ENCODE peak calls at places on chromosomes 13 and 19, in seven cellular contexts. C, M, Q, W, J, E and U are unnamed samples.
A peak's percentile ranks its signal among the peaks of the same experiment; 100 is the strongest.

GRCh38 chr19:778910-779653 is 18.2 kb upstream of the PTBP1 start:
- DNase-seq in C (no peak), M (no peak), Q (peak; percentile 89), W (peak; percentile 93), J (no peak), E (no peak), U (no peak)

GRCh38 chr13:33446821-33447481 is 161.4 kb upstream of the STARD13 start:
- DNase-seq in C (no peak), M (no peak), Q (no peak), W (no peak), J (no peak), E (no peak), U (no peak)

GRCh38 chr19:37778613-37779138 is 710 bp downstream of the ZNF573 start:
- DNase-seq in C (peak; percentile 35), M (no peak), Q (no peak), W (no peak), J (no peak), E (no peak), U (no peak)

GRCh38 chr19:3336680-3337523 is 29.5 kb upstream of the NFIC start:
- DNase-seq in C (no peak), M (no peak), Q (peak; percentile 68), W (no peak), J (peak; percentile 69), E (peak; percentile 95), U (no peak)

GRCh38 chr19:1027020-1027952 is 878 bp downstream of the CNN2 start:
- DNase-seq in C (peak; percentile 55), M (no peak), Q (no peak), W (no peak), J (no peak), E (no peak), U (peak; percentile 68)

GRCh38 chr13:109892101-109892500 is 105.7 kb upstream of the IRS2 start:
- DNase-seq in C (no peak), M (no peak), Q (no peak), W (peak; percentile 57), J (no peak), E (no peak), U (no peak)

GRCh38 chr13:94217370-94217769 is 262.1 kb downstream of the DCT start:
- DNase-seq in C (no peak), M (no peak), Q (no peak), W (no peak), J (no peak), E (no peak), U (no peak)

GRCh38 chr13:93724187-93724586 is 497.6 kb downstream of the GPC6 start:
- DNase-seq in C (no peak), M (no peak), Q (no peak), W (no peak), J (no peak), E (no peak), U (no peak)

GRCh38 chr13:109840201-109840892 is 54.0 kb upstream of the IRS2 start:
- DNase-seq in C (peak; percentile 91), M (no peak), Q (peak; percentile 71), W (peak; percentile 85), J (no peak), E (no peak), U (peak; percentile 37)

GRCh38 chr19:38049105-38049649 is 142.2 kb downstream of the SIPA1L3 start:
- DNase-seq in C (no peak), M (peak; percentile 57), Q (peak; percentile 68), W (no peak), J (no peak), E (no peak), U (no peak)

GRCh38 chr19:48154003-48154402 is 16.1 kb downstream of the LIG1 start:
- DNase-seq in C (no peak), M (no peak), Q (no peak), W (no peak), J (no peak), E (peak; percentile 34), U (no peak)

GRCh38 chr19:41384351-41384750 is 8.0 kb downstream of the TMEM91 start:
- DNase-seq in C (no peak), M (no peak), Q (no peak), W (no peak), J (no peak), E (no peak), U (no peak)

GRCh38 chr19:35363711-35364425 is 5.6 kb downstream of the FFAR3 start:
- DNase-seq in C (no peak), M (no peak), Q (no peak), W (no peak), J (no peak), E (peak; percentile 25), U (no peak)

GRCh38 chr19:15188851-15189250 is 11.9 kb downstream of the NOTCH3 start:
- DNase-seq in C (no peak), M (no peak), Q (no peak), W (no peak), J (no peak), E (no peak), U (no peak)

GRCh38 chr19:18234194-18234593 is 8.0 kb upstream of the PDE4C start:
- DNase-seq in C (no peak), M (no peak), Q (no peak), W (no peak), J (no peak), E (no peak), U (no peak)

GRCh38 chr19:47027586-47028371 is 8.1 kb downstream of the NPAS1 start:
- DNase-seq in C (no peak), M (no peak), Q (no peak), W (no peak), J (no peak), E (peak; percentile 35), U (no peak)

GRCh38 chr13:80348308-80348707 is 7.4 kb upstream of the SPRY2 start:
- DNase-seq in C (no peak), M (no peak), Q (no peak), W (no peak), J (no peak), E (no peak), U (no peak)

GRCh38 chr19:14536926-14537692 is 7.7 kb downstream of the TECR start:
- DNase-seq in C (no peak), M (peak; percentile 56), Q (peak; percentile 51), W (no peak), J (no peak), E (no peak), U (no peak)

GRCh38 chr19:30373593-30373992 is 1.4 kb downstream of the ZNF536 start:
- DNase-seq in C (no peak), M (no peak), Q (no peak), W (no peak), J (no peak), E (peak; percentile 62), U (no peak)

GRCh38 chr19:3186891-3187661 is 1.3 kb downstream of the NCLN start:
- DNase-seq in C (peak; percentile 46), M (no peak), Q (no peak), W (no peak), J (no peak), E (peak; percentile 77), U (no peak)

GRCh38 chr13:38685974-38686571 is 804 bp upstream of the FREM2 start:
- DNase-seq in C (no peak), M (no peak), Q (no peak), W (no peak), J (peak; percentile 33), E (no peak), U (no peak)

GRCh38 chr13:46552302-46552680 is 679 bp upstream of the LRCH1 start:
- DNase-seq in C (no peak), M (no peak), Q (no peak), W (no peak), J (no peak), E (no peak), U (no peak)

GRCh38 chr19:2538096-2538757 is 62.3 kb downstream of the GADD45B start:
- DNase-seq in C (peak; percentile 30), M (no peak), Q (no peak), W (no peak), J (no peak), E (peak; percentile 53), U (no peak)

GRCh38 chr19:3544742-3545668 is 6.0 kb downstream of the TEKTIP1 start:
- DNase-seq in C (peak; percentile 48), M (peak; percentile 66), Q (peak; percentile 69), W (peak; percentile 79), J (peak; percentile 12), E (peak; percentile 95), U (peak; percentile 78)

GRCh38 chr19:15379996-15380647 is 535 bp upstream of the AKAP8 start:
- DNase-seq in C (peak; percentile 60), M (no peak), Q (peak; percentile 68), W (no peak), J (peak; percentile 49), E (no peak), U (no peak)

GRCh38 chr13:20993661-20994440 is 67.5 kb downstream of the LATS2 start:
- DNase-seq in C (no peak), M (no peak), Q (peak; percentile 80), W (no peak), J (no peak), E (no peak), U (no peak)

GRCh38 chr13:90403330-90404082 is 944.0 kb upstream of the MIR17HG start:
- DNase-seq in C (no peak), M (no peak), Q (no peak), W (no peak), J (no peak), E (no peak), U (no peak)

GRCh38 chr13:89925107-89925506 is 1422.4 kb upstream of the MIR17HG start:
- DNase-seq in C (peak; percentile 53), M (no peak), Q (no peak), W (no peak), J (peak; percentile 13), E (no peak), U (no peak)

GRCh38 chr13:113155201-113155600 is 3.2 kb upstream of the PROZ start:
- DNase-seq in C (no peak), M (no peak), Q (no peak), W (no peak), J (no peak), E (no peak), U (no peak)